ENCODE peak calls at places on chromosomes 5 and 9, in eight cellular contexts. Y is stimulated activated CD4-positive, alpha-beta T cell treated with anti-CD3 and anti-CD28 coated beads, Interleukin-4, amount 100 ng/mL, for 4 hours; J is omental fat pad; P is stimulated activated CD8-positive, alpha-beta memory T cell treated with anti-CD3 and anti-CD28 coated beads, Interleukin-15, amount 100 ng/mL, for 1 hour; Z is naive thymus-derived CD4-positive, alpha-beta T cell; E is Right ventricle myocardium superior; T is GM12865; M is activated CD8-positive, alpha-beta memory T cell treated with anti-CD3 and anti-CD28 coated beads, Interleukin-2, amount 50 U/mL, for 48 hours. L is an unnamed sample.

GRCh38 chr5:957730-958485 is 50.7 kb upstream of the NKD2 start:
- DNase-seq in Y (no peak), J (no peak), P (no peak), Z (no peak), E (no peak), T (no peak), M (no peak), L (peak)

GRCh38 chr5:168793844-168794837 is 215.0 kb upstream of the PANK3 start:
- DNase-seq in Y (no peak), J (no peak), P (no peak), Z (no peak), E (no peak), T (no peak), M (peak), L (peak)

GRCh38 chr5:156824800-156825199 is 25.3 kb upstream of the PPP1R2B start:
- DNase-seq in Y (no peak), J (no peak), P (no peak), Z (no peak), E (no peak), T (peak), M (no peak), L (peak)

GRCh38 chr5:32020271-32020670 is 153.8 kb downstream of the GOLPH3 start:
- DNase-seq in Y (no peak), J (no peak), P (no peak), Z (peak), E (no peak), T (peak), M (no peak), L (no peak)

GRCh38 chr9:5518061-5518936 is 8.0 kb downstream of the PDCD1LG2 start:
- DNase-seq in Y (no peak), J (no peak), P (no peak), Z (no peak), E (no peak), T (peak), M (no peak), L (peak)

GRCh38 chr5:179530069-179530998 is 20.0 kb upstream of the RUFY1 start:
- DNase-seq in Y (peak), J (no peak), P (peak), Z (peak), E (peak), T (peak), M (peak), L (peak)

GRCh38 chr5:82129723-82130285 is 148.3 kb downstream of the RPS23 start:
- DNase-seq in Y (no peak), J (no peak), P (no peak), Z (no peak), E (no peak), T (no peak), M (no peak), L (no peak)

GRCh38 chr9:93216072-93216364 is 32.1 kb downstream of the WNK2 start:
- DNase-seq in Y (no peak), J (no peak), P (no peak), Z (no peak), E (no peak), T (no peak), M (no peak), L (no peak)

GRCh38 chr9:131397100-131397790 is 3.4 kb downstream of the PRRC2B start:
- DNase-seq in Y (no peak), J (no peak), P (no peak), Z (no peak), E (no peak), T (peak), M (no peak), L (peak)

GRCh38 chr5:141861194-141861593 is 17.0 kb downstream of the PCDH1 start:
- DNase-seq in Y (no peak), J (no peak), P (no peak), Z (no peak), E (no peak), T (no peak), M (no peak), L (no peak)

GRCh38 chr5:41874512-41875060 is 4.4 kb upstream of the OXCT1 start:
- DNase-seq in Y (no peak), J (no peak), P (no peak), Z (no peak), E (no peak), T (peak), M (no peak), L (no peak)

GRCh38 chr9:21465859-21466518 is 16.1 kb downstream of the IFNE start:
- DNase-seq in Y (no peak), J (no peak), P (no peak), Z (peak), E (no peak), T (peak), M (no peak), L (peak)

GRCh38 chr9:13491493-13492424 is 212.3 kb upstream of the MPDZ start:
- DNase-seq in Y (no peak), J (no peak), P (no peak), Z (no peak), E (no peak), T (no peak), M (no peak), L (no peak)

GRCh38 chr9:17609312-17610005 is 30.6 kb downstream of the SH3GL2 start:
- DNase-seq in Y (no peak), J (no peak), P (no peak), Z (no peak), E (no peak), T (no peak), M (no peak), L (no peak)

GRCh38 chr9:4620881-4621555 is 41.1 kb upstream of the PLPP6 start:
- DNase-seq in Y (no peak), J (no peak), P (no peak), Z (no peak), E (no peak), T (no peak), M (no peak), L (peak)

GRCh38 chr5:72281764-72282499 is 38.1 kb downstream of the MRPS27 start:
- DNase-seq in Y (no peak), J (no peak), P (no peak), Z (no peak), E (no peak), T (no peak), M (no peak), L (peak)

GRCh38 chr9:136527131-136527530 is 18.7 kb downstream of the NOTCH1 start:
- DNase-seq in Y (no peak), J (no peak), P (no peak), Z (no peak), E (no peak), T (no peak), M (no peak), L (no peak)

GRCh38 chr5:135154197-135154596 is 120.2 kb upstream of the PITX1 start:
- DNase-seq in Y (no peak), J (no peak), P (no peak), Z (no peak), E (no peak), T (no peak), M (no peak), L (no peak)

GRCh38 chr5:39138892-39139291 is 64.7 kb upstream of the RICTOR start:
- DNase-seq in Y (no peak), J (no peak), P (no peak), Z (no peak), E (no peak), T (no peak), M (no peak), L (peak)

GRCh38 chr5:163005949-163006348 is 431.4 kb upstream of the CCNG1 start:
- DNase-seq in Y (no peak), J (no peak), P (no peak), Z (no peak), E (no peak), T (no peak), M (no peak), L (no peak)

GRCh38 chr9:88706193-88707112 is 171.5 kb downstream of the NXNL2 start:
- DNase-seq in Y (no peak), J (no peak), P (no peak), Z (no peak), E (no peak), T (no peak), M (no peak), L (no peak)

L was measured in EH.